ENCODE peak calls at places on chromosomes 13 and 19, in ten cellular contexts. O, S, L, W, P, A, N, U, X and Y are unnamed samples.

GRCh38 chr19:5294403-5295160 is 46.0 kb downstream of the PTPRS start:
- DNase-seq in A (no peak), P (no peak), O (no peak), U (no peak), S (no peak), L (no peak), W (no peak), X (no peak), N (no peak), Y (no peak)

GRCh38 chr13:25981060-25981459 is 70.8 kb downstream of the SHISA2 start:
- DNase-seq in W (no peak), U (no peak), X (no peak), A (no peak), P (no peak), O (no peak), N (no peak), L (no peak), S (no peak), Y (no peak)

GRCh38 chr19:31759359-31759758 is 410.1 kb upstream of the TSHZ3 start:
- DNase-seq in W (no peak), S (no peak), O (no peak), U (no peak), X (no peak), P (no peak), N (no peak), L (no peak), A (no peak), Y (no peak)

GRCh38 chr13:104593251-104593576 is 1527.0 kb upstream of the SLC10A2 start:
- DNase-seq in L (no peak), A (no peak), O (no peak), S (no peak), X (no peak), P (no peak), U (no peak), W (no peak), N (no peak), Y (no peak)

GRCh38 chr19:8115805-8116396 is 33.5 kb downstream of the FBN3 start:
- DNase-seq in O (no peak), P (no peak), L (no peak), W (no peak), N (no peak), X (no peak), U (no peak), S (no peak), A (no peak), Y (no peak)

GRCh38 chr19:52646571-52647222 is 8.5 kb upstream of the ZNF83 start:
- DNase-seq in S (no peak), N (no peak), L (no peak), W (no peak), X (no peak), P (no peak), A (no peak), O (peak), U (no peak), Y (no peak)

GRCh38 chr13:94182185-94182761 is 297.2 kb downstream of the DCT start:
- DNase-seq in A (no peak), W (no peak), N (peak), X (no peak), O (no peak), L (no peak), P (no peak), S (no peak), U (no peak), Y (no peak)

GRCh38 chr13:96075953-96076543 is 13.9 kb upstream of the HS6ST3 start:
- DNase-seq in A (no peak), S (no peak), W (no peak), N (peak), O (no peak), L (no peak), P (no peak), X (peak), U (no peak), Y (no peak)

GRCh38 chr13:31591834-31592233 is 147.5 kb upstream of the RXFP2 start:
- DNase-seq in N (no peak), W (no peak), U (no peak), O (no peak), X (no peak), A (no peak), L (no peak), P (no peak), S (no peak), Y (no peak)

GRCh38 chr19:17522988-17523872 is 11.8 kb downstream of the PGLS start:
- DNase-seq in N (peak), S (peak), W (no peak), P (peak), X (no peak), L (peak), O (no peak), U (peak), A (no peak), Y (no peak)

GRCh38 chr13:36710396-36710795 is 36.6 kb downstream of the SERTM1 start:
- DNase-seq in A (no peak), L (no peak), X (no peak), N (no peak), P (no peak), S (no peak), U (no peak), O (no peak), W (no peak), Y (no peak)

GRCh38 chr13:98273067-98273823 is 96.2 kb upstream of the RNF113B start:
- DNase-seq in P (no peak), U (no peak), N (no peak), O (no peak), W (no peak), A (no peak), X (no peak), L (no peak), S (no peak), Y (no peak)

GRCh38 chr19:10780368-10780767 is 55.6 kb downstream of the TMED1 start:
- DNase-seq in X (peak), L (no peak), U (no peak), N (no peak), A (no peak), P (peak), O (no peak), W (no peak), S (peak), Y (no peak)

GRCh38 chr19:6071840-6072239 is 38.5 kb downstream of the RFX2 start:
- DNase-seq in N (no peak), O (no peak), L (no peak), A (no peak), W (no peak), U (no peak), S (no peak), X (no peak), P (no peak), Y (no peak)

GRCh38 chr13:98350746-98351330 is 173.8 kb upstream of the RNF113B start:
- DNase-seq in O (no peak), L (no peak), P (no peak), X (no peak), W (no peak), U (peak), N (no peak), A (no peak), S (no peak), Y (no peak)

GRCh38 chr19:5958074-5958850 is 19.7 kb downstream of the RANBP3 start:
- DNase-seq in O (no peak), N (no peak), X (no peak), P (no peak), W (no peak), S (no peak), L (no peak), U (peak), A (no peak), Y (no peak)

GRCh38 chr19:52662631-52663030 is 24.5 kb upstream of the ZNF83 start:
- DNase-seq in O (no peak), P (no peak), L (no peak), W (no peak), N (no peak), U (no peak), X (no peak), S (no peak), A (no peak), Y (no peak)

GRCh38 chr13:59326717-59327116 is 837.0 kb downstream of the DIAPH3 start:
- DNase-seq in N (no peak), O (no peak), S (no peak), L (no peak), P (no peak), U (no peak), W (no peak), A (no peak), X (no peak), Y (no peak)

GRCh38 chr13:110309661-110310524 is 2.8 kb downstream of the COL4A2 start:
- DNase-seq in U (no peak), W (peak), L (no peak), A (no peak), X (no peak), N (no peak), P (no peak), O (no peak), S (no peak), Y (no peak)

GRCh38 chr13:73960474-73960873 is 173.7 kb downstream of the KLF12 start:
- DNase-seq in S (no peak), W (no peak), A (no peak), X (no peak), L (no peak), P (no peak), O (no peak), U (no peak), N (no peak), Y (no peak)

GRCh38 chr13:26254583-26255102 is 714 bp downstream of the CDK8 start:
- DNase-seq in X (peak), W (peak), P (peak), U (peak), L (peak), O (peak), A (peak), S (peak), N (peak), Y (no peak)

GRCh38 chr13:24271611-24272451 is 37.5 kb upstream of the C1QTNF9 start:
- DNase-seq in L (peak), W (no peak), O (no peak), N (peak), X (peak), A (peak), U (peak), S (peak), P (peak), Y (peak)

GRCh38 chr13:112891477-112892401 is 77.3 kb upstream of the MCF2L start:
- DNase-seq in W (peak), U (peak), X (no peak), L (no peak), P (no peak), A (no peak), O (no peak), N (no peak), S (no peak), Y (no peak)

GRCh38 chr13:32107474-32107873 is 75.9 kb downstream of the FRY start:
- DNase-seq in X (no peak), P (no peak), L (no peak), W (no peak), S (no peak), O (no peak), N (no peak), U (no peak), A (no peak), Y (no peak)

GRCh38 chr19:18541258-18541991 is 1.9 kb downstream of the FKBP8 start:
- DNase-seq in U (no peak), L (no peak), P (no peak), W (no peak), X (no peak), S (peak), N (no peak), A (no peak), O (no peak), Y (no peak)

GRCh38 chr19:55836340-55836739 is at the start of gene NLRP4:
- DNase-seq in N (no peak), A (no peak), P (no peak), O (peak), L (no peak), U (no peak), X (no peak), W (no peak), S (no peak), Y (no peak)
- H3K27ac ChIP-seq in N (no peak), A (no peak), P (no peak), O (no peak), L (no peak), U (no peak), X (no peak), W (no peak), S (no peak), Y (no peak)

DNA sequence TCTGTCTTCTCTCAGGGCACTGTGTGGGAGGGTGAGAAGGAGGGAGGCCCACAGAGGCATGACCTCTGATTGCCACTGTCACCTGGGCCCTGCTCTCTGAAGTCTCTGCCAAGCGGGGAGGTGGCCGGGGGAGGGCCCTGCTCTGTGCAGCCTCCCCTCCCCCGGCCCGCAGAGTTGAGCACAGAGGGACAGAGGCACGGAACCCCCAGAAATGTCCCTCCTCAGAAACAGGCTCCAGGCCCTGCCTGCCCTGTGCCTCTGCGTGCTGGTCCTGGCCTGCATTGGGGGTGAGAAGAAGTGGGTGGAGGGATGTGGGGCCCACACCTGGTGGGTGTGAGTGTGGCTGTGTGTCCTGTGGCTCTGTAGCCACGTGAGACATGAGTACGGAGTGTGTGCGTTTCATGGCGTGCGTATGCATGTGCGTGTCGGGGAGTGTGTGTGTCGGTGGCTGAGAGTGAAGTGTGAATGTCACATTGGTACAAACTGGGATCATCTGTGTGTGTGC is at the start of gene APOC4:
- DNase-seq in O (no peak), P (no peak), S (no peak), W (no peak), X (no peak), A (no peak), N (no peak), L (no peak), U (no peak), Y (no peak)
- H3K27ac ChIP-seq in O (no peak), P (no peak), S (no peak), W (no peak), X (no peak), A (no peak), N (no peak), L (no peak), U (no peak), Y (no peak)

GRCh38 chr13:51818771-51819511 is 15.0 kb upstream of the DHRS12 start:
- DNase-seq in W (no peak), U (no peak), S (no peak), O (no peak), P (peak), N (no peak), L (no peak), X (no peak), A (peak), Y (peak)
- H3K27ac ChIP-seq in W (no peak), U (no peak), S (no peak), O (no peak), P (no peak), N (no peak), L (peak), X (no peak), A (peak), Y (no peak)

GRCh38 chr19:39813264-39813998 is 20.5 kb downstream of the DYRK1B start:
- DNase-seq in P (no peak), S (no peak), N (no peak), U (no peak), O (no peak), X (no peak), W (no peak), A (no peak), L (no peak), Y (no peak)
- H3K27ac ChIP-seq in P (no peak), S (no peak), N (no peak), U (no peak), O (no peak), X (no peak), W (no peak), A (no peak), L (no peak), Y (no peak)

DNA sequence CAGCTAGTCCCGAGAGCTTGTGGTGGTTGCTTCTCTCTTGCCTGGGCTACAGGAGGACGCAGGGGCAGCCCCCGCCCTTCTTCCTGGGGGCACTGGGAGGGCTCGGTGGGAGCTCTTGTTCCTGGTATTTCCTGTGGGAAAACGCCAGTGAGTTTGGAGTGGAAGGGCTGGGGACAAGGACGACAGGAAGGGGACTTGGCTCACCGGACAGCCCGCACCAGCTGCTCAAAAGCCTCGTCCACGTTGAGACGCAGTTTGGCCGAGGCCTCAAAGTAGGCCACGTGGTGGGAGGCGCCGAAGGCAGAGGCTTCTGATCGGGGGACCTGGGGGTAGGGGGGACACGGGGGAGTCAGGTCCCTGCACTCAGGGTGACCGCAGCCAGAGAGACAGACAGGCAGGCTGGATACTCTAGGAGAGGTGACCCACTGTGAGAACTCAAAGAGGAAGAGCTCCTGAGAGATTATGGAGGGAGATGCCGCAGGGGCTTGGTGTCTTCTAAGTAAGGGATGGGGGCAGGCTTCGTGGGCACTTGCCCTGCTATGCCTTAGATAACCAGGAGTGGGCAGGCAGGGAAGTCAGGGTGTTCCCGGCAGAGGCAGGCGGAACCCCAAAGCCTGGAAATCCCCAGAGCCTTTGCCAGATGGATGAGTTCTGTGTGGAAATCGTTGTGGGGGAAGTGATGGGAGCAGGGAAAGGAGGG is 4.3 kb downstream of the RRAS start:
- DNase-seq in U (no peak), A (no peak), L (no peak), S (no peak), N (no peak), X (no peak), W (no peak), O (peak), P (no peak), Y (no peak)
- H3K27ac ChIP-seq in U (peak), A (no peak), L (no peak), S (peak), N (peak), X (no peak), W (no peak), O (peak), P (no peak), Y (no peak)

GRCh38 chr19:56838680-56838929 is 1.9 kb downstream of the PEG3 start:
- DNase-seq in O (no peak), P (no peak), W (no peak), N (no peak), L (no peak), U (no peak), A (no peak), X (no peak), S (no peak), Y (no peak)
- H3K27ac ChIP-seq in O (no peak), P (peak), W (no peak), N (peak), L (no peak), U (peak), A (no peak), X (no peak), S (peak), Y (no peak)

GRCh38 chr19:2303209-2303798 is 4.7 kb downstream of the LINGO3 start:
- DNase-seq in X (no peak), U (no peak), N (no peak), S (no peak), W (no peak), P (no peak), A (no peak), O (no peak), L (no peak), Y (no peak)
- H3K27ac ChIP-seq in X (no peak), U (no peak), N (no peak), S (no peak), W (no peak), P (no peak), A (no peak), O (no peak), L (no peak), Y (no peak)

GRCh38 chr13:62171697-62172096 is 756.0 kb upstream of the PCDH20 start:
- DNase-seq in O (no peak), A (no peak), N (no peak), X (no peak), U (no peak), W (no peak), L (no peak), S (no peak), P (no peak), Y (no peak)

GRCh38 chr13:62176051-62176450 is 760.4 kb upstream of the PCDH20 start:
- DNase-seq in U (no peak), P (no peak), A (no peak), O (no peak), L (no peak), X (no peak), N (no peak), S (no peak), W (no peak), Y (no peak)
- H3K27ac ChIP-seq in U (no peak), P (no peak), A (no peak), O (no peak), L (no peak), X (no peak), N (no peak), S (no peak), W (no peak), Y (no peak)